ENCODE peak calls at places on chromosomes 12 and 14, in eight cellular contexts. V is IMR-90; E is neuronal stem cell; U is upper lobe of right lung; M is CD4-positive, alpha-beta memory T cell; W is SK-N-SH; I is cardiac muscle cell; G is spleen. N is an unnamed sample. For H3K4me1, the result is how much of the 10 kb centered on the place peaks cover.

GRCh38 chr12:4330203-4330602 is 9.2 kb downstream of the TIGAR start:
- DNase-seq in I (no peak), E (no peak), G (no peak), M (no peak), W (no peak), V (no peak), U (no peak), N (no peak)

GRCh38 chr14:103398427-103399195 is 13.4 kb downstream of the MARK3 start:
- DNase-seq in M (no peak), G (no peak), V (peak), U (no peak), W (no peak), E (no peak), I (peak), N (no peak)

GRCh38 chr12:53235742-53236442 is 3.9 kb upstream of the RARG start:
- DNase-seq in V (no peak), G (no peak), U (no peak), E (no peak), M (no peak), W (no peak), I (no peak), N (no peak)

GRCh38 chr12:128578045-128578444 is 245.7 kb downstream of the SLC15A4 start:
- DNase-seq in M (no peak), G (no peak), E (no peak), U (no peak), I (no peak), W (no peak), V (no peak), N (no peak)

GRCh38 chr12:65168606-65169310 is 625 bp upstream of the LEMD3 start:
- DNase-seq in M (no peak), W (no peak), V (no peak), G (no peak), I (peak), U (no peak), E (peak), N (no peak)

GRCh38 chr12:93699271-93700141 is 22.3 kb downstream of the CRADD start:
- DNase-seq in E (no peak), U (no peak), M (no peak), I (peak), G (no peak), W (no peak), V (peak), N (no peak)

GRCh38 chr12:106758349-106758951 is 16.0 kb upstream of the RIC8B start:
- DNase-seq in G (no peak), V (no peak), M (no peak), E (no peak), W (no peak), U (no peak), I (no peak), N (no peak)

GRCh38 chr12:63525831-63526230 is 142.5 kb downstream of the DPY19L2 start:
- DNase-seq in M (no peak), U (no peak), I (no peak), G (no peak), V (no peak), W (no peak), E (no peak), N (no peak)

GRCh38 chr14:73235531-73236155 is 1.7 kb upstream of the PAPLN start:
- DNase-seq in U (no peak), G (no peak), V (no peak), E (peak), I (peak), W (no peak), M (no peak), N (no peak)

GRCh38 chr12:117540011-117540410 is 178.6 kb upstream of the NOS1 start:
- DNase-seq in G (no peak), I (no peak), W (no peak), U (no peak), E (no peak), M (no peak), V (no peak), N (no peak)

GRCh38 chr14:103207038-103207403 is 83.8 kb downstream of the TNFAIP2 start:
- DNase-seq in E (no peak), U (peak), G (no peak), W (peak), I (peak), M (no peak), V (no peak), N (no peak)

GRCh38 chr12:101566318-101566717 is 28.5 kb upstream of the MYBPC1 start:
- DNase-seq in E (peak), G (no peak), V (no peak), U (no peak), M (no peak), W (no peak), I (no peak), N (no peak)

GRCh38 chr12:49050507-49051372 is 9.9 kb downstream of the KMT2D start:
- DNase-seq in E (no peak), U (no peak), V (no peak), M (no peak), W (no peak), G (peak), I (no peak), N (no peak)

GRCh38 chr12:70549340-70550179 is 87.7 kb downstream of the PTPRB start:
- DNase-seq in M (no peak), U (no peak), W (no peak), V (no peak), I (peak), G (no peak), E (no peak), N (no peak)

GRCh38 chr14:21860172-21860571 is 186.6 kb upstream of the OR4E1 start:
- DNase-seq in E (peak), G (no peak), V (no peak), W (peak), U (no peak), I (peak), M (no peak), N (peak)

GRCh38 chr14:37078131-37078530 is 94.3 kb downstream of the SLC25A21 start:
- DNase-seq in G (no peak), W (no peak), U (no peak), I (no peak), M (no peak), V (no peak), E (no peak), N (no peak)

GRCh38 chr14:89190779-89191513 is 226.1 kb downstream of the FOXN3 start:
- DNase-seq in W (peak), I (no peak), E (peak), V (no peak), M (no peak), G (no peak), U (no peak), N (no peak)

GRCh38 chr14:74911221-74911620 is 11.8 kb downstream of the RPS6KL1 start:
- DNase-seq in E (no peak), W (no peak), V (no peak), M (no peak), I (no peak), G (no peak), U (no peak), N (no peak)

GRCh38 chr14:63343878-63344277 is 25.1 kb upstream of the GPHB5 start:
- DNase-seq in U (no peak), W (no peak), V (peak), E (no peak), I (peak), M (no peak), G (no peak), N (no peak)

GRCh38 chr12:20268771-20269170 is 99.6 kb upstream of the PDE3A start:
- DNase-seq in W (no peak), V (no peak), I (no peak), G (no peak), E (no peak), M (no peak), U (no peak), N (no peak)

GRCh38 chr12:55965941-55966407 is at the start of gene PMEL:
- DNase-seq in I (peak), M (no peak), E (peak), V (no peak), W (peak), U (no peak), G (no peak), N (no peak)

GRCh38 chr12:85004199-85004598 is 31.9 kb downstream of the TSPAN19 start:
- DNase-seq in W (no peak), G (no peak), E (no peak), I (no peak), U (no peak), M (no peak), V (no peak), N (no peak)

GRCh38 chr14:60310086-60310684 is 61.2 kb downstream of the PPM1A start:
- DNase-seq in E (no peak), G (no peak), W (no peak), I (no peak), U (no peak), V (peak), M (no peak), N (no peak)

GRCh38 chr14:101119830-101120571 is 216.5 kb upstream of the RTL1 start:
- DNase-seq in E (no peak), V (peak), W (peak), I (peak), M (no peak), G (peak), U (no peak), N (no peak)

DNA sequence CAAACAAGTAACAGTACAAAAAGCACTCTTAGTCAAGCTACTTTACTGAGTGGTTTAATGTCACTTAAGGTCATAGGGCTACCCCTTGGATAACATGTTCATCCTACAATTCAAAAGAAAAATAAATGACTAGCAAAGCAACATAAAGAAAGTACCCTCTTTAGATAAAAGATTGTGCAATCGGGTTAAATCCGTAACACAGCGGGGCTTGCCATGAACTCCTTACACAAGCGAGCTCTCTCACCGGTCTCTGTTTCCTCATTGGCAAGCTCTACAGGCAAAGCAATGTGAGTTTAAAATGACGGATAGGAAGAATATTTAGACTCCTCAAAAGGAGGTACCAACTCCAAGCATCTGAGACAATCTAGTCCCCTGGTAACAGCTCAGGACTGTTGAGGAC is 140.6 kb downstream of the EGLN3 start:
- DNase-seq in V (no peak), M (no peak), U (no peak), I (peak), E (no peak), W (no peak), G (no peak), N (no peak)
- H3K4me3 ChIP-seq in V (no peak), M (no peak), U (no peak), I (no peak), E (no peak), W (no peak), G (no peak), N (no peak)

GRCh38 chr14:76954791-76955190 is 73.7 kb downstream of the IRF2BPL start:
- DNase-seq in U (no peak), I (peak), W (no peak), E (no peak), V (no peak), M (peak), G (no peak), N (no peak)

GRCh38 chr14:76953196-76953945 is 75.1 kb downstream of the IRF2BPL start:
- DNase-seq in G (peak), M (peak), U (peak), I (peak), W (peak), V (peak), E (no peak), N (peak)

GRCh38 chr14:76955575-76956252 is 72.8 kb downstream of the IRF2BPL start:
- DNase-seq in G (peak), W (no peak), M (peak), V (peak), U (no peak), I (peak), E (no peak), N (peak)

GRCh38 chr14:76956253-76957090 is 72.0 kb downstream of the IRF2BPL start:
- DNase-seq in I (peak), E (peak), M (peak), G (peak), U (peak), V (peak), W (peak), N (peak)

GRCh38 chr14:76954371-76954770 is 74.1 kb downstream of the IRF2BPL start:
- DNase-seq in M (peak), V (no peak), U (no peak), E (no peak), I (no peak), W (no peak), G (no peak), N (no peak)
- H3K4me1 ChIP-seq in M (half or more), V (under half), U (half or more), E (under half), I (under half), W (half or more), G (half or more), N (under half)

DNA sequence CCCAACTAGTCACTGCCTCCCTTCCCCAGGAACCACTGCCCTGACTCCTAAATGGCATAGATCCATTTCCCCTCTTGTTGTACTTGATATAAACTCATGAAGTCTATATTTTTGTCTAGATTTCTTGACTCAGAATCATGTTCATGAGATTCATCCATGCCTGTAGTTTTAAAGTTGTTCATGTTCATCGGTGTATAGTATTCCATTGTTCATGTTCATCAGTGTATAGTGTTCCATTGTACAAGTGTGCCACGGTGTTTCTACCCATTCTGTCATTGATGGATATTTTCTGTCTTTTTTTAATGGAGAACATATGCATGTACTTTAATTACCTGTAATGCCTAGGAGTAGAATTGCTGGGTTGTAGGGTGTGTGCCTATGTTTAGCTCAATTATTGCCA is 261.7 kb downstream of the CACNA1C start:
- DNase-seq in W (no peak), U (no peak), G (no peak), M (no peak), V (no peak), I (no peak), E (no peak), N (no peak)
- H3K27ac ChIP-seq in W (no peak), U (no peak), G (no peak), M (no peak), V (no peak), I (no peak), E (no peak), N (no peak)

GRCh38 chr14:69263364-69263763 is 3.4 kb downstream of the GALNT16 start:
- DNase-seq in M (no peak), I (peak), V (peak), E (no peak), U (no peak), G (no peak), W (peak), N (no peak)
- H3K4me3 ChIP-seq in M (no peak), I (no peak), V (no peak), E (no peak), U (no peak), G (no peak), W (no peak), N (no peak)

GRCh38 chr14:52354257-52354656 is 40.1 kb downstream of the PTGER2 start:
- DNase-seq in W (no peak), G (no peak), I (no peak), U (no peak), E (no peak), M (no peak), V (no peak), N (no peak)

GRCh38 chr14:52351561-52352491 is 37.7 kb downstream of the PTGER2 start:
- DNase-seq in M (peak), V (peak), E (no peak), G (no peak), I (peak), U (no peak), W (no peak), N (peak)

GRCh38 chr14:52350445-52350844 is 36.3 kb downstream of the PTGER2 start:
- DNase-seq in E (no peak), G (no peak), V (no peak), U (no peak), M (no peak), W (no peak), I (no peak), N (no peak)

GRCh38 chr14:52351191-52351560 is 37.1 kb downstream of the PTGER2 start:
- DNase-seq in W (no peak), E (no peak), V (peak), I (peak), G (no peak), M (no peak), U (no peak), N (no peak)

GRCh38 chr14:52352546-52352945 is 38.4 kb downstream of the PTGER2 start:
- DNase-seq in I (no peak), G (no peak), V (peak), U (no peak), M (no peak), E (no peak), W (no peak), N (no peak)
- H3K4me1 ChIP-seq in I (under half), G (under half), V (under half), U (under half), M (half or more), E (under half), W (under half), N (under half)

GRCh38 chr12:6530576-6531260 is 3.6 kb upstream of the GAPDH start:
- DNase-seq in W (no peak), U (no peak), M (no peak), G (no peak), E (no peak), V (no peak), I (no peak), N (no peak)
- H3K27ac ChIP-seq in W (peak), U (no peak), M (peak), G (no peak), E (no peak), V (no peak), I (peak), N (no peak)

DNA sequence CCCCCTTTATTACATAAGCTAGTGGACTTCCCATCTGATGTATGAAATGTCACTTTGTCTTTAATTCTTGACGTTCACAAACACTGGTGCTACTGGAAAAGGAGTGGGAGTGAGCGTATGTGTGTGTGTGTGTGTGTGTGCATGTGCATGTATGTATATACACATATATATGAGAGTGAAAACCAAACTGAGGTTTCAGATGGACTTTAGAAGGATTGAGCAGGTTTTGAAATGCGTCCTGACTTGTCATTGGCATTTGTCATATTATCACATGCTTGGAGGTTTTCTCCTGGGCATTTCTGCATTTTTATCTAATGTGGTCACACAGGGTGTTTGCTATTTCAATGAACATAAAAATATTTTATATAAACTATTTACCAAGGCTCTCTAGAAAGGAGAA is 1085.9 kb downstream of the BCL11B start:
- DNase-seq in I (no peak), G (no peak), W (no peak), E (no peak), U (no peak), V (no peak), M (no peak), N (no peak)
- H3K4me3 ChIP-seq in I (no peak), G (no peak), W (no peak), E (no peak), U (no peak), V (no peak), M (no peak), N (no peak)

N was measured in naive thymus-derived CD4-positive, alpha-beta T cell.